ENCODE peak calls at places on chromosomes 6 and 20, in five cellular contexts. Z, S, B, A and C are unnamed samples.

GRCh38 chr20:3420211-3420707 is 12.8 kb upstream of the DNAAF9 start:
- DNase-seq in B (peak; percentile 78), A (no peak), Z (no peak), S (peak; percentile 23), C (peak; percentile 10)

GRCh38 chr6:41371461-41371991 is 36.1 kb downstream of the NCR2 start:
- DNase-seq in Z (no peak), B (no peak), A (peak; percentile 66), S (peak; percentile 12), C (no peak)

GRCh38 chr6:52595796-52596130 is 18.9 kb upstream of the TRAM2 start:
- DNase-seq in A (no peak), Z (no peak), S (no peak), B (no peak), C (no peak)

GRCh38 chr20:6055161-6055783 is 1.4 kb upstream of the LRRN4 start:
- DNase-seq in B (no peak), Z (no peak), S (peak; percentile 56), A (peak; percentile 48), C (no peak)

GRCh38 chr20:21956591-21956990 is 251.1 kb downstream of the PAX1 start:
- DNase-seq in A (no peak), S (no peak), B (no peak), Z (no peak), C (no peak)

GRCh38 chr6:158408552-158409130 is 96.4 kb downstream of the TULP4 start:
- DNase-seq in B (no peak), S (peak; percentile 15), Z (no peak), A (peak; percentile 61), C (no peak)

GRCh38 chr6:40763001-40763400 is 175.8 kb upstream of the LRFN2 start:
- DNase-seq in S (no peak), B (no peak), Z (no peak), A (no peak), C (no peak)

GRCh38 chr6:34064675-34065074 is 81.2 kb downstream of the GRM4 start:
- DNase-seq in A (no peak), S (no peak), B (no peak), Z (no peak), C (no peak)

GRCh38 chr6:39553811-39554802 is 171.1 kb downstream of the KIF6 start:
- DNase-seq in A (no peak), S (no peak), B (no peak), Z (no peak), C (no peak)

GRCh38 chr6:134577998-134578397 is 260.1 kb upstream of the SGK1 start:
- DNase-seq in B (no peak), Z (no peak), A (no peak), S (no peak), C (peak; percentile 32)

GRCh38 chr20:36439040-36439730 is 102.1 kb upstream of the MYL9 start:
- DNase-seq in A (peak; percentile 86), B (no peak), S (peak; percentile 82), Z (peak; percentile 59), C (peak; percentile 68)

GRCh38 chr6:13454286-13455221 is 32.8 kb downstream of the GFOD1 start:
- DNase-seq in S (peak; percentile 38), Z (no peak), B (peak; percentile 56), A (peak; percentile 42), C (no peak)

GRCh38 chr20:45346291-45346718 is 1.9 kb downstream of the SDC4 start:
- DNase-seq in Z (no peak), A (no peak), S (peak; percentile 37), B (no peak), C (no peak)

GRCh38 chr6:158642805-158643489 is 1.6 kb downstream of the DYNLT1 start:
- DNase-seq in B (no peak), S (no peak), Z (no peak), A (no peak), C (no peak)

DNA sequence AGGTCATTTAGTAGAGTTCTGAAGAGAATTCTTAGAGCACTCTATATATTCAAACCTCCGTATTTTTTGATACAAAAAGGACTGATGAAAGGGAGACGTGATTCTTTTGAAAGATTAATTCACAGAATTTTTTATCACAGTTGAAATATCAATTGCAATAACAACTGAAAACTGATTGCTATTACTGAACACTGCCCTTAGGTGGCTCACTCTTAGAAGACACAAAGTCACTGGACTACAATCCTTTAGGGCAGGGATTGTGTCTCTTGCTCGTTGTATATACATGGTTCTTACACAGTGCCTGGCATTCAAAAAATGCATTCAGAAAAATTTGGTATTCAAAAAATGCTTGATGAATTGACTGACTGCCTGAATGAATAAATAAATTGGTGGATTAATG is 17.1 kb upstream of the CALHM6 start:
- DNase-seq in Z (peak; percentile 21), S (peak; percentile 40), B (no peak), A (peak; percentile 36), C (peak; percentile 27)
- TF ChIP-seq REST in Z (no peak), S (no peak), B (no peak), A (no peak), C (no peak)

GRCh38 chr20:17014217-17014616 is 212.6 kb upstream of the PCSK2 start:
- DNase-seq in A (peak; percentile 36), Z (no peak), B (no peak), S (no peak), C (no peak)
- TF ChIP-seq SMC3 in A (no peak), Z (no peak), B (no peak), S (no peak), C (no peak)

GRCh38 chr6:26311385-26312095 is 53.5 kb upstream of the BTN3A2 start:
- DNase-seq in S (peak; percentile 89), Z (peak; percentile 82), B (peak; percentile 83), A (peak; percentile 17), C (no peak)
- TF ChIP-seq REST in S (no peak), Z (no peak), B (no peak), A (no peak), C (no peak)

DNA sequence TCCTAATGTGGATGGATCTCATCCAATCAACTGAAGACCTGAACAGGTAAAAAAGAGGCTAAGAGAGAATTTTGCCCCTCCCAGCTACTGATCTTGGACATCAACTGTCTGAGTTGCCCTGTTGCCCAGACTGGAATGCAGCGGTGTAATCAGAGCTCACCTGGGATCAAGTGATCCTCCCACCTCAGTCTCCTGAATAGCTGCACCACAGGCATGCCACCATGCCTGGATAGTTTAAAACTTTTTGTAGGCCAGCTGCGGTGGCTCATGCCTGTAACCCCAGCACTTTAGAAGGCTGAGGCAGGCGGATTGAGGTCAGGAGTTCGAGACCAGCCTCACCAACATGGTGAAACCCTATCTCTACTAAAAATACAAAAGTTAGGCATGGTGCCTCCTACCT is 34.9 kb upstream of the GCNT2 start:
- DNase-seq in B (no peak), S (no peak), A (no peak), Z (no peak), C (no peak)
- TF ChIP-seq SMC3 in B (no peak), S (no peak), A (no peak), Z (no peak), C (no peak)

GRCh38 chr6:135867332-135867731 is 15.8 kb downstream of the PDE7B start:
- DNase-seq in Z (no peak), S (no peak), B (no peak), A (no peak), C (no peak)

GRCh38 chr6:135870722-135871121 is 19.2 kb downstream of the PDE7B start:
- DNase-seq in S (no peak), Z (no peak), A (no peak), B (no peak), C (no peak)

GRCh38 chr6:135871878-135872277 is 20.4 kb downstream of the PDE7B start:
- DNase-seq in S (no peak), A (no peak), Z (no peak), B (no peak), C (no peak)

GRCh38 chr6:135871296-135871695 is 19.8 kb downstream of the PDE7B start:
- DNase-seq in A (no peak), B (no peak), S (no peak), Z (no peak), C (no peak)

GRCh38 chr6:135869857-135870256 is 18.4 kb downstream of the PDE7B start:
- DNase-seq in Z (no peak), S (no peak), A (no peak), B (no peak), C (no peak)
- TF ChIP-seq REST in Z (no peak), S (no peak), A (no peak), B (no peak), C (no peak)